ENCODE peak calls at places on chromosomes 1 and 21, in eight cellular contexts. E is K562, N is upper lobe of left lung, X is HCT116, W is HepG2, C is Panc1, T is GM23338, A is GM12878. Z is an unnamed sample.

GRCh38 chr21:46472246-46472645 is 13.6 kb downstream of the DIP2A start:
- ATAC-seq in E (peak; percentile 65), N (peak; percentile 71), X (no peak), W (peak; percentile 53), C (no peak), T (no peak), A (no peak), Z (no peak)

GRCh38 chr1:200610846-200611245 is 9.7 kb downstream of the KIF14 start:
- ATAC-seq in E (peak; percentile 20), N (no peak), X (no peak), W (no peak), C (no peak), T (no peak), A (peak; percentile 54), Z (no peak)

GRCh38 chr1:23576338-23577055 is 17.2 kb upstream of the ID3 start:
- ATAC-seq in E (peak; percentile 10), N (no peak), X (peak; percentile 40), W (peak; percentile 24), C (peak; percentile 28), T (no peak), A (peak; percentile 1), Z (peak; percentile 19)

GRCh38 chr1:111878649-111879048 is 110.8 kb downstream of the KCND3 start:
- ATAC-seq in E (no peak), N (no peak), X (no peak), W (peak; percentile 46), C (no peak), T (no peak), A (peak; percentile 91), Z (no peak)

GRCh38 chr1:46184920-46185658 is 8.8 kb upstream of the P3R3URF start:
- ATAC-seq in E (peak; percentile 9), N (no peak), X (no peak), W (no peak), C (no peak), T (no peak), A (peak; percentile 5), Z (no peak)

GRCh38 chr21:17988038-17988437 is 168.9 kb upstream of the C21orf91 start:
- ATAC-seq in E (no peak), N (no peak), X (no peak), W (no peak), C (no peak), T (no peak), A (no peak), Z (no peak)

GRCh38 chr21:41195311-41195710 is 27.4 kb downstream of the BACE2 start:
- ATAC-seq in E (no peak), N (no peak), X (no peak), W (no peak), C (no peak), T (no peak), A (no peak), Z (no peak)

GRCh38 chr1:230105754-230106625 is 39.0 kb downstream of the GALNT2 start:
- ATAC-seq in E (no peak), N (peak; percentile 7), X (peak; percentile 12), W (peak; percentile 73), C (no peak), T (no peak), A (peak; percentile 51), Z (peak; percentile 28)

GRCh38 chr1:26094677-26095383 is 16.8 kb upstream of the PDIK1L start:
- ATAC-seq in E (peak; percentile 72), N (peak; percentile 63), X (no peak), W (no peak), C (peak; percentile 56), T (peak; percentile 90), A (no peak), Z (peak; percentile 77)

GRCh38 chr1:235709018-235709417 is 59.4 kb upstream of the GNG4 start:
- ATAC-seq in E (no peak), N (no peak), X (no peak), W (no peak), C (peak; percentile 67), T (no peak), A (no peak), Z (no peak)

GRCh38 chr1:206890125-206890637 is 7.1 kb upstream of the IL24 start:
- ATAC-seq in E (no peak), N (no peak), X (no peak), W (no peak), C (peak; percentile 30), T (peak; percentile 91), A (no peak), Z (no peak)

GRCh38 chr21:44818636-44819011 is 762 bp upstream of the SUMO3 start:
- ATAC-seq in E (no peak), N (no peak), X (no peak), W (no peak), C (no peak), T (peak; percentile 4), A (no peak), Z (no peak)

GRCh38 chr1:41866285-41866684 is 52.4 kb downstream of the HIVEP3 start:
- ATAC-seq in E (no peak), N (no peak), X (no peak), W (no peak), C (no peak), T (no peak), A (no peak), Z (no peak)

GRCh38 chr1:100606438-100606837 is 68.5 kb downstream of the GPR88 start:
- ATAC-seq in E (peak; percentile 61), N (no peak), X (peak; percentile 77), W (peak; percentile 75), C (no peak), T (peak; percentile 69), A (peak; percentile 73), Z (no peak)

GRCh38 chr1:54652172-54652571 is 10.6 kb downstream of the MROH7 start:
- ATAC-seq in E (no peak), N (no peak), X (no peak), W (no peak), C (no peak), T (no peak), A (no peak), Z (no peak)

GRCh38 chr1:59596956-59597355 is 217.8 kb upstream of the HOOK1 start:
- ATAC-seq in E (no peak), N (no peak), X (no peak), W (no peak), C (no peak), T (no peak), A (no peak), Z (no peak)
- H3K27ac ChIP-seq in E (no peak overlapping the region), N (no peak overlapping the region), X (no peak overlapping the region), W (no peak overlapping the region), C (no peak overlapping the region), T (no peak overlapping the region), A (no peak overlapping the region), Z (peak overlapping the region; percentile 85)

DNA sequence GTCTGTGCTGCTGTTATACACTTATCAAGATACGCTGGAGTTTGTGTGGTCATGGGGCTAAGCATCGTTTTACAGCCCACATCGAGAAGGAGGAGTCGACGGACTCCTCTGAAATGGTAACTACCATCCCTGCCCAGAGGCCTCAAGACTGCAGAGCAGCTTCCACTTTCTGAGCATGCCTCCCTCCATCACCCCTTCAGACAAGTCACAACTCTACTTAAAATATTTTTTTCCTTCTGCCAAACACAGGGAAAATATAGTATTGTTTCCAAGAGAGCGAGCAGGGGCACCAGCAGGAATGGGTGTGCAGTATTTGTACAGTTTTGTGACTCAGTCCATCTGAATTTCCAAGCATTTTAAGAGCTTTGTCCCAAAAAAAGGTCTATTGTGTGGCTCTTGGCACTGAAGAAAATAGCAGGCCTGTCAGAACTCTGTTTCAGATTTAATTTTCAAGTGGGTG is 14.1 kb downstream of the EVA1C start:
- ATAC-seq in E (peak; percentile 58), N (peak; percentile 40), X (no peak), W (no peak), C (peak; percentile 42), T (no peak), A (no peak), Z (no peak)
- TF ChIP-seq POLR2AphosphoS5 in E (no peak), N (no peak), X (no peak), W (no peak), C (no peak), T (no peak), A (no peak), Z (no peak)

GRCh38 chr1:10640079-10640578 is 156.3 kb downstream of the CASZ1 start:
- ATAC-seq in E (no peak), N (no peak), X (peak; percentile 23), W (no peak), C (peak; percentile 4), T (peak; percentile 13), A (no peak), Z (peak; percentile 33)
- H3K27ac ChIP-seq in E (no peak overlapping the region), N (no peak overlapping the region), X (no peak overlapping the region), W (no peak overlapping the region), C (no peak overlapping the region), T (no peak overlapping the region), A (no peak overlapping the region), Z (peak overlapping the region; percentile 77)

GRCh38 chr1:160159846-160160245 is 8.4 kb downstream of the ATP1A4 start:
- ATAC-seq in E (no peak), N (peak; percentile 83), X (no peak), W (no peak), C (no peak), T (no peak), A (no peak), Z (no peak)
- TF ChIP-seq POLR2AphosphoS5 in E (no peak), N (no peak), X (no peak), W (no peak), C (no peak), T (no peak), A (no peak), Z (no peak)

DNA sequence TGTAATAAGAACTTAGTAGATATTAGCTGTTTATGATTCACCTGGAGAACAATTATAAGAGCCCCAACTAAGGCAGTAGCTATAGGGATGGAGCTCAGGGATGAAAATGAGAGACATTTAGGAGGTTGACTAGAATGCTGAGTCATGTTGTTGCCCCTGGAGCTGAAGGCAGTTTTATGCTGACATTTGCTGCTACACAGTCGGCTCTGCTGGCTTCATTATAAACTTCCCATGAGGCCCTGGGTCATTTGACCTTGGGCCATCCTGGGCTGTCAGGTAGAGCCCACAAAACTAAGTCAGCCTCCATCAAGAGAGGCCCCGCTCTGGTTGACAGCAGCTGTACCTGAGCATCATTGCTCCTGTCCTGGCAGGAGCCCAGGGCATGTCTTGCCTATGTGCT is 112.3 kb downstream of the TBX19 start:
- ATAC-seq in E (peak; percentile 71), N (no peak), X (no peak), W (no peak), C (no peak), T (no peak), A (no peak), Z (no peak)
- H3K27ac ChIP-seq in E (no peak overlapping the region), N (no peak overlapping the region), X (peak overlapping the region; percentile 52), W (no peak overlapping the region), C (no peak overlapping the region), T (no peak overlapping the region), A (no peak overlapping the region), Z (no peak overlapping the region)

GRCh38 chr1:44330935-44331334 is 24.1 kb downstream of the ERI3 start:
- ATAC-seq in E (no peak), N (no peak), X (no peak), W (no peak), C (no peak), T (no peak), A (no peak), Z (no peak)

GRCh38 chr1:44326066-44326701 is 28.9 kb downstream of the ERI3 start:
- ATAC-seq in E (no peak), N (no peak), X (no peak), W (no peak), C (no peak), T (no peak), A (no peak), Z (no peak)

GRCh38 chr1:44328767-44329416 is 26.2 kb downstream of the ERI3 start:
- ATAC-seq in E (no peak), N (no peak), X (no peak), W (no peak), C (no peak), T (no peak), A (no peak), Z (no peak)

GRCh38 chr1:44326821-44327465 is 28.1 kb downstream of the ERI3 start:
- ATAC-seq in E (no peak), N (no peak), X (no peak), W (no peak), C (no peak), T (no peak), A (no peak), Z (no peak)

GRCh38 chr1:44327679-44328491 is 27.2 kb downstream of the ERI3 start:
- ATAC-seq in E (peak; percentile 52), N (peak; percentile 89), X (peak; percentile 96), W (peak; percentile 90), C (peak; percentile 97), T (peak; percentile 89), A (no peak), Z (peak; percentile 96)
- TF ChIP-seq POLR2AphosphoS5 in E (no peak), N (no peak), X (peak; percentile 84), W (no peak), C (peak; percentile 72), T (no peak), A (no peak), Z (peak; percentile 83)

Z was measured in gastroesophageal sphincter.